ENCODE peak calls at places on chromosome 20, in five cellular contexts. V is transverse colon, P is IMR-90, R is right lobe of liver, D is stomach. Y is an unnamed sample.

GRCh38 chr20:297925-298754 is 770 bp downstream of the ZCCHC3 start:
- DNase-seq in V (peak), P (peak), R (peak), D (peak), Y (peak)

GRCh38 chr20:51469578-51470520 is 72.7 kb downstream of the NFATC2 start:
- DNase-seq in V (no peak), P (no peak), R (no peak), D (no peak), Y (no peak)

GRCh38 chr20:10249048-10249770 is 30.6 kb downstream of the SNAP25 start:
- DNase-seq in V (no peak), P (peak), R (no peak), D (no peak), Y (no peak)

GRCh38 chr20:52410182-52410647 is 218.6 kb upstream of the ZFP64 start:
- DNase-seq in V (no peak), P (peak), R (no peak), D (no peak), Y (no peak)

GRCh38 chr20:51573576-51574243 is 31.2 kb upstream of the NFATC2 start:
- DNase-seq in V (no peak), P (no peak), R (no peak), D (no peak), Y (no peak)

GRCh38 chr20:40669692-40670091 is 19.3 kb downstream of the MAFB start:
- DNase-seq in V (no peak), P (no peak), R (peak), D (peak), Y (no peak)

GRCh38 chr20:1636621-1637020 is 16.8 kb upstream of the SIRPB1 start:
- DNase-seq in V (no peak), P (no peak), R (no peak), D (no peak), Y (no peak)

GRCh38 chr20:61315319-61315718 is 63.3 kb downstream of the CDH4 start:
- DNase-seq in V (no peak), P (no peak), R (no peak), D (no peak), Y (no peak)

GRCh38 chr20:41848180-41848579 is 230.0 kb upstream of the CHD6 start:
- DNase-seq in V (no peak), P (no peak), R (no peak), D (no peak), Y (no peak)

GRCh38 chr20:62558779-62559178 is 83.0 kb upstream of the GATA5 start:
- DNase-seq in V (no peak), P (no peak), R (no peak), D (no peak), Y (no peak)

GRCh38 chr20:59680148-59680650 is 75.9 kb downstream of the PHACTR3 start:
- DNase-seq in V (no peak), P (no peak), R (no peak), D (no peak), Y (no peak)

GRCh38 chr20:1405801-1406200 is 12.9 kb upstream of the FKBP1A start:
- DNase-seq in V (no peak), P (no peak), R (no peak), D (no peak), Y (no peak)

GRCh38 chr20:38764563-38765355 is 16.5 kb downstream of the ACTR5 start:
- DNase-seq in V (no peak), P (peak), R (no peak), D (peak), Y (peak)

GRCh38 chr20:9203081-9203447 is 134.2 kb downstream of the PLCB4 start:
- DNase-seq in V (no peak), P (peak), R (no peak), D (no peak), Y (no peak)

GRCh38 chr20:1381753-1382591 is 10.9 kb downstream of the FKBP1A start:
- DNase-seq in V (no peak), P (peak), R (no peak), D (no peak), Y (no peak)

GRCh38 chr20:41616228-41616627 is 1.9 kb downstream of the CHD6 start:
- DNase-seq in V (no peak), P (peak), R (no peak), D (no peak), Y (no peak)

GRCh38 chr20:51275816-51276215 is 252.9 kb upstream of the KCNG1 start:
- DNase-seq in V (no peak), P (peak), R (no peak), D (no peak), Y (no peak)

GRCh38 chr20:21522479-21523397 is 8.9 kb upstream of the NKX2-2 start:
- DNase-seq in V (no peak), P (no peak), R (no peak), D (no peak), Y (no peak)

GRCh38 chr20:531608-532007 is 12.0 kb downstream of the CSNK2A1 start:
- DNase-seq in V (no peak), P (no peak), R (no peak), D (no peak), Y (no peak)

GRCh38 chr20:9301129-9302072 is 213.0 kb upstream of the LAMP5 start:
- DNase-seq in V (peak), P (peak), R (no peak), D (no peak), Y (no peak)

GRCh38 chr20:13423472-13424173 is 202.5 kb downstream of the ISM1 start:
- DNase-seq in V (no peak), P (no peak), R (no peak), D (no peak), Y (no peak)

GRCh38 chr20:60586417-60587105 is 628.3 kb downstream of the CDH26 start:
- DNase-seq in V (no peak), P (no peak), R (no peak), D (no peak), Y (no peak)

GRCh38 chr20:39879296-39879695 is 809.7 kb downstream of the MAFB start:
- DNase-seq in V (no peak), P (no peak), R (no peak), D (no peak), Y (no peak)

GRCh38 chr20:53699085-53699717 is 105.6 kb upstream of the ZNF217 start:
- DNase-seq in V (no peak), P (no peak), R (no peak), D (no peak), Y (no peak)

GRCh38 chr20:51941503-51941902 is 139.2 kb upstream of the SALL4 start:
- DNase-seq in V (no peak), P (no peak), R (no peak), D (no peak), Y (no peak)

GRCh38 chr20:51462566-51463276 is 79.8 kb downstream of the NFATC2 start:
- DNase-seq in V (peak), P (peak), R (peak), D (no peak), Y (peak)

GRCh38 chr20:57780398-57780797 is 70.6 kb upstream of the PMEPA1 start:
- DNase-seq in V (no peak), P (no peak), R (no peak), D (no peak), Y (no peak)

GRCh38 chr20:23151885-23152284 is 65.8 kb upstream of the CD93 start:
- DNase-seq in V (no peak), P (no peak), R (peak), D (peak), Y (no peak)

GRCh38 chr20:23151008-23151703 is 65.0 kb upstream of the CD93 start:
- DNase-seq in V (no peak), P (no peak), R (no peak), D (peak), Y (no peak)

GRCh38 chr20:23152902-23153301 is 66.8 kb upstream of the CD93 start:
- DNase-seq in V (no peak), P (no peak), R (no peak), D (no peak), Y (no peak)

GRCh38 chr20:23153696-23154341 is 67.7 kb upstream of the CD93 start:
- DNase-seq in V (no peak), P (no peak), R (no peak), D (no peak), Y (no peak)

DNA sequence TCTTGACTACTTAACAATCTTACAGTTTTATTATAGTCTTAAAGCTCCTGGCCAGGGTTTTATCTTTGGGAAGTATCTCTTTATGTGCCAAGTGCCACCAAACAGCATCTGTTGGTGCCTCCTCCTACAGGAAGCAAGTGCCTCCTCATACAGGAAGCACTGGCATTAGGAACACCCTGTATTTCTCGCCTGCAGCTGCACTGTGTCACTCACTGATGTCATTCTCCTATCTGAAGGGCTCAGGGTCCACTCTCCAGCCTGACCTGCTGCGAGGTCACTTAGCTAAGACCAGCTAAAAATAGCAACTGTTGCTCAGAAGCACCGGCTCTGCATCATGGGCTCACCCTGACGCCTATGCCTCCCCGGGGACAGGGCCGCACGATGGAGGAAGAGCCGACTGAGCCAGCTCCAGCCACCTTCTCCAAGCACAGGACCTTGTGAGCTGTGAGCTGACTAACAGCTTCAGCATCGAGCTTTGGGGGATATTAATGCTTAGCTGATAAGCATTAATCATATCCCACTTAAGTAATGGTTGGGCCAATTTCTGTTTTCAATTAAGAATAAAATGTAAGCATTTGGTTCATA is 66.3 kb upstream of the CD93 start:
- DNase-seq in V (peak), P (peak), R (peak), D (peak), Y (no peak)
- TF ChIP-seq POLR2A in V (no peak), P (no peak), R (no peak), D (no peak), Y (no peak)

DNA sequence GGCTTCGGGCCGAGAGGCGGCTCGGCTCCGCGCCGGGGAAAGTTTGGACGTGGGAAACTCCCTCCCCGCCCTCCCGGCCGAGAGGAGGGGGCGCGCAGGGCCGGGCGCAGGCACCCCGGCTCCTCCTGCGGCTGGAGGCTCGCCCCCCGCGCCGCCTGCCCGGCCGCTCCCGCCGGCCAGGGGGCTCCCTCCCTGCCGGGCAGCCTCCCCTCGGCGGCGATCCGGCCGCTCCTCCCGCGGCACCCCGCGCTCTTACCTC is 370 bp downstream of the CDH22 start:
- DNase-seq in V (no peak), P (no peak), R (no peak), D (no peak), Y (no peak)
- H3K4me3 ChIP-seq in V (peak), P (peak), R (no peak), D (peak), Y (peak)

DNA sequence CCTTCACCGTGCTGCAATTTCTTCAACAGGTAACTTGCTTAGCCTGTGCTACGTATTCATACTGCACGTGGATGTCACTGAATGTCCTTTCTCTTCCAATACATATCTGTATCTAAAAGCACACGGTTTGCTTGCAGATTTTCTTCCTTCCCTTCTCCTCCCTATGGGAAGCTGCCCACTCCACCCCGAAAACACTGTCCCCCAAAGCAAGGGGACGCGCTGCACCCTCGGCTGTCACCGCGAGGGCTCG is 708 bp downstream of the TMX4 start:
- DNase-seq in V (no peak), P (peak), R (no peak), D (no peak), Y (no peak)
- TF ChIP-seq CTCF in V (peak), P (no peak), R (no peak), D (no peak), Y (no peak)

GRCh38 chr20:34110025-34111013 is 1.7 kb downstream of the EIF2S2 start:
- DNase-seq in V (no peak), P (peak), R (no peak), D (no peak), Y (no peak)

GRCh38 chr20:34111057-34111711 is 859 bp downstream of the EIF2S2 start:
- DNase-seq in V (peak), P (peak), R (no peak), D (no peak), Y (no peak)

GRCh38 chr20:34112600-34113061 is 588 bp upstream of the EIF2S2 start:
- DNase-seq in V (peak), P (peak), R (peak), D (peak), Y (peak)

GRCh38 chr20:34109442-34109841 is 2.6 kb downstream of the EIF2S2 start:
- DNase-seq in V (no peak), P (no peak), R (no peak), D (no peak), Y (no peak)

GRCh38 chr20:34111712-34112599 is at the start of gene EIF2S2:
- DNase-seq in V (peak), P (peak), R (peak), D (peak), Y (peak)
- TF ChIP-seq POLR2A in V (peak), P (peak), R (peak), D (peak), Y (no peak)

GRCh38 chr20:44393608-44394519 is 38.4 kb downstream of the HNF4A start:
- DNase-seq in V (no peak), P (no peak), R (no peak), D (no peak), Y (no peak)
- H3K4me3 ChIP-seq in V (no peak), P (no peak), R (peak), D (no peak), Y (no peak)

DNA sequence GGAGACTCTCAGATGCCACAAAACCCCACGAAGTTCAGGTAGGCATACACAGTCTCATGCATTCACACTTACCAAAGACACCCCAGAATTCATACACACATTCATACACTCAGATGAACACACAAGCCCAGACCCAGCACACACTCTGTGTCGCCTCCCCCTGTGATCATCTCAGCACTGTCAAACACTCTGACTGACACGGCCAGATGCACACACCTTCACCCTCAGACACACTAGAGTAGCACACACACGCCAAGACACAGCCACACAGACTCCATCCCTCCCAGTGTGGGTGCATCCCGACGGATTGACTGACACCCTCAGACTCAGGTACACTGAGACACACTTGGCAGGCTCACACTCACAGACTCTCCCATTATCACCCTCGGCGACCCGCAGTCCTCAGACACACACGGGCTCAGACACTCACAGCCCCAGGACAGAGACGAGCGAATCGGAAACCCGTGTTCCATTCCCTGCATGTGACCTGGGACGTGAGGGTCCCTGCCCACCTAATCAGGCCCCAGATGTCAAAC is 872 bp upstream of the RIMS4 start:
- DNase-seq in V (no peak), P (no peak), R (peak), D (no peak), Y (no peak)
- TF ChIP-seq CTCF in V (no peak), P (no peak), R (no peak), D (no peak), Y (no peak)

GRCh38 chr20:63863798-63864544 is 1.1 kb upstream of the TPD52L2 start:
- DNase-seq in V (peak), P (peak), R (peak), D (peak), Y (peak)
- TF ChIP-seq POLR2A in V (no peak), P (no peak), R (peak), D (no peak), Y (no peak)

GRCh38 chr20:49985157-49985556 is 2.4 kb downstream of the SNAI1 start:
- DNase-seq in V (no peak), P (no peak), R (no peak), D (no peak), Y (no peak)
- H3K4me3 ChIP-seq in V (no peak), P (peak), R (peak), D (peak), Y (no peak)

DNA sequence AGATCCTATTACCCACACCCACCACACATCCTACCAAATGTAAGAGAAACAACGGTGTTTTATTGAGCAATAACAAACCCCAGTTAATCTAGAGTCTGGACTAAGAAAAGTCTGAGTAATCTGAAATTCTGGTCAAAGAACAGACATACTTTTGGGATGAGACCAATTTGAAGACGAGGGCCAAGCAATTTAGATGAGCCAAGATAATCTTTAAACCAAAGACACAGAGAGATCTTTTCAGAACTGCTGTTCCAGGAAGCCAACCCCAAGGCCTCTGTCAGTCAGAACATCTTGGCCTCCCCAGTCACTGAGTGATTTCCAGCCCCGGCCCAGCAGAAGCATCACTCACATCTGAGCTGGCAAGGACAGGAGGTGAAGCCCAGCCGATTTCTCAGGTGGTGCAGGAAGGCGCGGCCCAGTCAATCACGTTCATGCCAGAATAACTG is 118.5 kb upstream of the SYNDIG1 start:
- DNase-seq in V (no peak), P (no peak), R (no peak), D (no peak), Y (no peak)
- TF ChIP-seq CTCF in V (no peak), P (no peak), R (no peak), D (no peak), Y (no peak)